ENCODE peak calls at places on chromosome 6, in nine cellular contexts. G, U, H, W, E, I, Q, X and P are unnamed samples.

GRCh38 chr6:135871296-135871695 is 19.8 kb downstream of the PDE7B start:
- DNase-seq in I (peak), W (no peak), E (no peak), H (no peak), Q (no peak), U (no peak), G (no peak), X (no peak), P (no peak)

GRCh38 chr6:147941143-147941542 is 401.5 kb upstream of the SASH1 start:
- DNase-seq in H (no peak), X (no peak), I (no peak), W (no peak), Q (no peak), E (no peak), G (no peak), U (no peak), P (no peak)

GRCh38 chr6:10521104-10521808 is at the start of gene GCNT2:
- DNase-seq in Q (peak), W (peak), I (peak), X (no peak), G (no peak), E (no peak), H (no peak), U (peak), P (no peak)

GRCh38 chr6:150391890-150392289 is 23.1 kb downstream of the IYD start:
- DNase-seq in H (no peak), W (no peak), Q (no peak), G (no peak), X (no peak), E (no peak), I (no peak), U (no peak), P (no peak)

GRCh38 chr6:72175936-72176335 is 289.6 kb downstream of the RIMS1 start:
- DNase-seq in G (no peak), U (no peak), H (no peak), W (no peak), Q (no peak), X (no peak), E (no peak), I (peak), P (no peak)

GRCh38 chr6:65091561-65091960 is 615.5 kb downstream of the EYS start:
- DNase-seq in H (no peak), E (no peak), Q (no peak), G (no peak), X (no peak), W (no peak), I (no peak), U (no peak), P (no peak)

GRCh38 chr6:150001295-150001990 is 23.9 kb downstream of the RAET1L start:
- DNase-seq in X (no peak), Q (no peak), G (no peak), W (peak), E (peak), U (no peak), H (no peak), I (peak), P (no peak)

GRCh38 chr6:122548281-122548680 is 61.9 kb upstream of the PKIB start:
- DNase-seq in W (no peak), Q (no peak), I (no peak), G (no peak), H (no peak), X (no peak), U (no peak), E (no peak), P (no peak)

GRCh38 chr6:106536357-106536756 is 92.9 kb downstream of the RTN4IP1 start:
- DNase-seq in W (no peak), E (no peak), U (no peak), X (no peak), Q (no peak), G (no peak), I (no peak), H (no peak), P (no peak)

GRCh38 chr6:75224303-75224926 is 18.6 kb upstream of the COL12A1 start:
- DNase-seq in H (no peak), E (no peak), G (no peak), X (no peak), U (no peak), I (no peak), Q (no peak), W (no peak), P (no peak)

GRCh38 chr6:36040958-36041357 is 13.3 kb downstream of the MAPK14 start:
- DNase-seq in U (no peak), Q (no peak), W (no peak), I (no peak), E (no peak), H (no peak), G (no peak), X (no peak), P (no peak)

GRCh38 chr6:20575691-20576451 is 41.6 kb downstream of the CDKAL1 start:
- DNase-seq in W (no peak), E (no peak), H (no peak), Q (no peak), X (no peak), G (no peak), I (no peak), U (no peak), P (no peak)

GRCh38 chr6:11653028-11653583 is 115.6 kb downstream of the TMEM170B start:
- DNase-seq in W (peak), E (peak), X (peak), I (peak), Q (no peak), U (peak), G (no peak), H (no peak), P (no peak)

GRCh38 chr6:10361428-10361827 is 53.4 kb downstream of the TFAP2A start:
- DNase-seq in G (no peak), W (no peak), I (no peak), Q (no peak), X (no peak), H (no peak), E (no peak), U (no peak), P (no peak)

GRCh38 chr6:81985191-81985590 is 232.7 kb upstream of the TENT5A start:
- DNase-seq in H (no peak), W (no peak), E (no peak), Q (no peak), G (no peak), X (no peak), U (no peak), I (peak), P (no peak)

GRCh38 chr6:169415179-169415578 is 161.5 kb upstream of the THBS2 start:
- DNase-seq in E (no peak), Q (no peak), H (no peak), I (peak), U (no peak), W (no peak), X (no peak), G (no peak), P (no peak)

GRCh38 chr6:165686966-165687365 is 23.9 kb upstream of the PDE10A start:
- DNase-seq in I (no peak), E (no peak), H (no peak), U (no peak), Q (no peak), X (no peak), W (no peak), G (no peak), P (no peak)

GRCh38 chr6:113362542-113363430 is 494.4 kb upstream of the MARCKS start:
- DNase-seq in G (no peak), U (no peak), E (no peak), I (peak), Q (no peak), H (no peak), X (no peak), W (no peak), P (no peak)

GRCh38 chr6:170074435-170074834 is 216.4 kb downstream of the DLL1 start:
- DNase-seq in G (peak), E (no peak), Q (no peak), W (no peak), I (no peak), H (no peak), X (no peak), U (no peak), P (no peak)

GRCh38 chr6:31116661-31117385 is 2.2 kb downstream of the PSORS1C1 start:
- DNase-seq in E (no peak), W (no peak), X (no peak), G (no peak), U (no peak), I (peak), H (no peak), Q (no peak), P (no peak)

GRCh38 chr6:42610416-42610815 is 46.6 kb downstream of the UBR2 start:
- DNase-seq in H (no peak), E (no peak), G (no peak), U (no peak), Q (no peak), W (peak), X (no peak), I (no peak), P (no peak)

GRCh38 chr6:77340331-77340730 is 123.0 kb downstream of the HTR1B start:
- DNase-seq in G (no peak), W (no peak), U (no peak), Q (no peak), I (no peak), X (no peak), E (no peak), H (no peak), P (no peak)

GRCh38 chr6:142696689-142697088 is 248.3 kb downstream of the HIVEP2 start:
- DNase-seq in W (no peak), Q (no peak), U (no peak), E (no peak), G (peak), I (no peak), X (no peak), H (no peak), P (no peak)